ENCODE peak calls at places on chromosomes 2 and 18, in nine cellular contexts. One of them, this sample, is unnamed.

GRCh38 chr2:66171530-66171929 is 263.4 kb upstream of the MEIS1 start:
- DNase-seq in PC-9: no peak
- DNase-seq in glomerular endothelial cell: no peak
- DNase-seq in Right ventricle myocardium inferior: no peak
- DNase-seq in amygdala: no peak
- DNase-seq in KBM-7: no peak
- DNase-seq in CD8-positive, alpha-beta T cell: no peak
- DNase-seq in H54: no peak
- DNase-seq in M059J: no peak
- DNase-seq in this sample: no peak

GRCh38 chr2:240791821-240792657 is 28.0 kb downstream of the KIF1A start:
- DNase-seq in PC-9: no peak
- DNase-seq in glomerular endothelial cell: no peak
- DNase-seq in Right ventricle myocardium inferior: peak; percentile 51
- DNase-seq in amygdala: peak; percentile 31
- DNase-seq in KBM-7: no peak
- DNase-seq in CD8-positive, alpha-beta T cell: no peak
- DNase-seq in H54: no peak
- DNase-seq in M059J: no peak
- DNase-seq in this sample: no peak

GRCh38 chr2:168136392-168136977 is 110.9 kb downstream of the STK39 start:
- DNase-seq in PC-9: no peak
- DNase-seq in glomerular endothelial cell: no peak
- DNase-seq in Right ventricle myocardium inferior: no peak
- DNase-seq in amygdala: no peak
- DNase-seq in KBM-7: peak; percentile 44
- DNase-seq in CD8-positive, alpha-beta T cell: no peak
- DNase-seq in H54: no peak
- DNase-seq in M059J: peak; percentile 52
- DNase-seq in this sample: no peak

GRCh38 chr2:114550895-114551793 is 108.7 kb downstream of the DPP10 start:
- DNase-seq in PC-9: peak; percentile 28
- DNase-seq in glomerular endothelial cell: no peak
- DNase-seq in Right ventricle myocardium inferior: no peak
- DNase-seq in amygdala: peak; percentile 3
- DNase-seq in KBM-7: peak; percentile 53
- DNase-seq in CD8-positive, alpha-beta T cell: no peak
- DNase-seq in H54: peak; percentile 4
- DNase-seq in M059J: peak; percentile 40
- DNase-seq in this sample: peak; percentile 8

GRCh38 chr2:229520582-229521221 is 193.7 kb downstream of the DNER start:
- DNase-seq in PC-9: no peak
- DNase-seq in glomerular endothelial cell: no peak
- DNase-seq in Right ventricle myocardium inferior: peak; percentile 67
- DNase-seq in amygdala: no peak
- DNase-seq in KBM-7: no peak
- DNase-seq in CD8-positive, alpha-beta T cell: no peak
- DNase-seq in H54: no peak
- DNase-seq in M059J: no peak
- DNase-seq in this sample: no peak

GRCh38 chr18:23398401-23398800 is 54.7 kb upstream of the RIOK3 start:
- DNase-seq in PC-9: no peak
- DNase-seq in glomerular endothelial cell: no peak
- DNase-seq in Right ventricle myocardium inferior: no peak
- DNase-seq in amygdala: no peak
- DNase-seq in KBM-7: no peak
- DNase-seq in CD8-positive, alpha-beta T cell: no peak
- DNase-seq in H54: no peak
- DNase-seq in M059J: no peak
- DNase-seq in this sample: no peak

GRCh38 chr2:26687785-26688184 is 4.7 kb upstream of the KCNK3 start:
- DNase-seq in PC-9: no peak
- DNase-seq in glomerular endothelial cell: no peak
- DNase-seq in Right ventricle myocardium inferior: no peak
- DNase-seq in amygdala: no peak
- DNase-seq in KBM-7: no peak
- DNase-seq in CD8-positive, alpha-beta T cell: no peak
- DNase-seq in H54: no peak
- DNase-seq in M059J: no peak
- DNase-seq in this sample: no peak

GRCh38 chr18:11147962-11148654 is 1.3 kb downstream of the PIEZO2 start:
- DNase-seq in PC-9: no peak
- DNase-seq in glomerular endothelial cell: no peak
- DNase-seq in Right ventricle myocardium inferior: no peak
- DNase-seq in amygdala: no peak
- DNase-seq in KBM-7: no peak
- DNase-seq in CD8-positive, alpha-beta T cell: no peak
- DNase-seq in H54: no peak
- DNase-seq in M059J: no peak
- DNase-seq in this sample: no peak

GRCh38 chr2:217045725-217046475 is 186.0 kb upstream of the TNP1 start:
- DNase-seq in PC-9: no peak
- DNase-seq in glomerular endothelial cell: no peak
- DNase-seq in Right ventricle myocardium inferior: no peak
- DNase-seq in amygdala: no peak
- DNase-seq in KBM-7: no peak
- DNase-seq in CD8-positive, alpha-beta T cell: no peak
- DNase-seq in H54: no peak
- DNase-seq in M059J: peak; percentile 30
- DNase-seq in this sample: no peak

GRCh38 chr2:240948905-240949790 is 43.0 kb downstream of the CROCC2 start:
- DNase-seq in PC-9: no peak
- DNase-seq in glomerular endothelial cell: no peak
- DNase-seq in Right ventricle myocardium inferior: peak; percentile 63
- DNase-seq in amygdala: no peak
- DNase-seq in KBM-7: no peak
- DNase-seq in CD8-positive, alpha-beta T cell: no peak
- DNase-seq in H54: no peak
- DNase-seq in M059J: no peak
- DNase-seq in this sample: no peak

GRCh38 chr2:225937625-225938024 is 538.1 kb downstream of the NYAP2 start:
- DNase-seq in PC-9: no peak
- DNase-seq in glomerular endothelial cell: no peak
- DNase-seq in Right ventricle myocardium inferior: no peak
- DNase-seq in amygdala: no peak
- DNase-seq in KBM-7: peak; percentile 12
- DNase-seq in CD8-positive, alpha-beta T cell: no peak
- DNase-seq in H54: no peak
- DNase-seq in M059J: peak; percentile 17
- DNase-seq in this sample: no peak

GRCh38 chr2:9753665-9754531 is 89.4 kb upstream of the TAF1B start:
- DNase-seq in PC-9: peak; percentile 83
- DNase-seq in glomerular endothelial cell: no peak
- DNase-seq in Right ventricle myocardium inferior: no peak
- DNase-seq in amygdala: no peak
- DNase-seq in KBM-7: no peak
- DNase-seq in CD8-positive, alpha-beta T cell: peak; percentile 60
- DNase-seq in H54: no peak
- DNase-seq in M059J: no peak
- DNase-seq in this sample: no peak

GRCh38 chr2:233461481-233461891 is 105.1 kb downstream of the USP40 start:
- DNase-seq in PC-9: no peak
- DNase-seq in glomerular endothelial cell: no peak
- DNase-seq in Right ventricle myocardium inferior: no peak
- DNase-seq in amygdala: no peak
- DNase-seq in KBM-7: no peak
- DNase-seq in CD8-positive, alpha-beta T cell: no peak
- DNase-seq in H54: no peak
- DNase-seq in M059J: no peak
- DNase-seq in this sample: no peak

GRCh38 chr18:5238371-5238758 is 41.3 kb upstream of the AKAIN1 start:
- DNase-seq in PC-9: no peak
- DNase-seq in glomerular endothelial cell: no peak
- DNase-seq in Right ventricle myocardium inferior: peak; percentile 61
- DNase-seq in amygdala: peak; percentile 56
- DNase-seq in KBM-7: no peak
- DNase-seq in CD8-positive, alpha-beta T cell: no peak
- DNase-seq in H54: no peak
- DNase-seq in M059J: peak; percentile 40
- DNase-seq in this sample: no peak

GRCh38 chr2:192347542-192347941 is 152.8 kb upstream of the TMEFF2 start:
- DNase-seq in PC-9: no peak
- DNase-seq in glomerular endothelial cell: no peak
- DNase-seq in Right ventricle myocardium inferior: no peak
- DNase-seq in amygdala: no peak
- DNase-seq in KBM-7: no peak
- DNase-seq in CD8-positive, alpha-beta T cell: no peak
- DNase-seq in H54: no peak
- DNase-seq in M059J: no peak
- DNase-seq in this sample: no peak

GRCh38 chr2:230922951-230923717 is 1.9 kb downstream of the GPR55 start:
- DNase-seq in PC-9: no peak
- DNase-seq in glomerular endothelial cell: no peak
- DNase-seq in Right ventricle myocardium inferior: no peak
- DNase-seq in amygdala: no peak
- DNase-seq in KBM-7: no peak
- DNase-seq in CD8-positive, alpha-beta T cell: no peak
- DNase-seq in H54: no peak
- DNase-seq in M059J: no peak
- DNase-seq in this sample: no peak

GRCh38 chr2:36423172-36423571 is 67.6 kb downstream of the CRIM1 start:
- DNase-seq in PC-9: no peak
- DNase-seq in glomerular endothelial cell: no peak
- DNase-seq in Right ventricle myocardium inferior: no peak
- DNase-seq in amygdala: no peak
- DNase-seq in KBM-7: no peak
- DNase-seq in CD8-positive, alpha-beta T cell: no peak
- DNase-seq in H54: no peak
- DNase-seq in M059J: no peak
- DNase-seq in this sample: peak; percentile 42

GRCh38 chr2:151808258-151809072 is 19.8 kb downstream of the ARL5A start:
- DNase-seq in PC-9: no peak
- DNase-seq in glomerular endothelial cell: no peak
- DNase-seq in Right ventricle myocardium inferior: no peak
- DNase-seq in amygdala: no peak
- DNase-seq in KBM-7: no peak
- DNase-seq in CD8-positive, alpha-beta T cell: no peak
- DNase-seq in H54: no peak
- DNase-seq in M059J: peak; percentile 17
- DNase-seq in this sample: no peak

GRCh38 chr2:215712219-215712849 is 276.5 kb upstream of the FN1 start:
- DNase-seq in PC-9: no peak
- DNase-seq in glomerular endothelial cell: no peak
- DNase-seq in Right ventricle myocardium inferior: no peak
- DNase-seq in amygdala: no peak
- DNase-seq in KBM-7: no peak
- DNase-seq in CD8-positive, alpha-beta T cell: no peak
- DNase-seq in H54: no peak
- DNase-seq in M059J: no peak
- DNase-seq in this sample: no peak

GRCh38 chr18:25109484-25109883 is 242.5 kb downstream of the ZNF521 start:
- DNase-seq in PC-9: no peak
- DNase-seq in glomerular endothelial cell: no peak
- DNase-seq in Right ventricle myocardium inferior: no peak
- DNase-seq in amygdala: no peak
- DNase-seq in KBM-7: no peak
- DNase-seq in CD8-positive, alpha-beta T cell: no peak
- DNase-seq in H54: no peak
- DNase-seq in M059J: peak; percentile 64
- DNase-seq in this sample: no peak

GRCh38 chr2:106296182-106296815 is 102.2 kb upstream of the UXS1 start:
- DNase-seq in PC-9: no peak
- DNase-seq in glomerular endothelial cell: no peak
- DNase-seq in Right ventricle myocardium inferior: no peak
- DNase-seq in amygdala: no peak
- DNase-seq in KBM-7: no peak
- DNase-seq in CD8-positive, alpha-beta T cell: no peak
- DNase-seq in H54: no peak
- DNase-seq in M059J: no peak
- DNase-seq in this sample: no peak

GRCh38 chr2:237630216-237631000 is 3.0 kb downstream of the LRRFIP1 start:
- DNase-seq in PC-9: no peak
- DNase-seq in glomerular endothelial cell: no peak
- DNase-seq in Right ventricle myocardium inferior: no peak
- DNase-seq in amygdala: no peak
- DNase-seq in KBM-7: no peak
- DNase-seq in CD8-positive, alpha-beta T cell: no peak
- DNase-seq in H54: no peak
- DNase-seq in M059J: no peak
- DNase-seq in this sample: no peak

GRCh38 chr18:44804033-44804432 is 123.3 kb downstream of the SETBP1 start:
- DNase-seq in PC-9: no peak
- DNase-seq in glomerular endothelial cell: no peak
- DNase-seq in Right ventricle myocardium inferior: no peak
- DNase-seq in amygdala: no peak
- DNase-seq in KBM-7: no peak
- DNase-seq in CD8-positive, alpha-beta T cell: no peak
- DNase-seq in H54: no peak
- DNase-seq in M059J: no peak
- DNase-seq in this sample: no peak

GRCh38 chr2:178279142-178279541 is 84.8 kb downstream of the OSBPL6 start:
- DNase-seq in PC-9: peak; percentile 35
- DNase-seq in glomerular endothelial cell: peak; percentile 85
- DNase-seq in Right ventricle myocardium inferior: no peak
- DNase-seq in amygdala: no peak
- DNase-seq in KBM-7: no peak
- DNase-seq in CD8-positive, alpha-beta T cell: no peak
- DNase-seq in H54: peak; percentile 25
- DNase-seq in M059J: peak; percentile 90
- DNase-seq in this sample: no peak

GRCh38 chr2:88875749-88876148 is 184.3 kb downstream of the RPIA start:
- DNase-seq in PC-9: no peak
- DNase-seq in glomerular endothelial cell: no peak
- DNase-seq in Right ventricle myocardium inferior: no peak
- DNase-seq in amygdala: no peak
- DNase-seq in KBM-7: no peak
- DNase-seq in CD8-positive, alpha-beta T cell: no peak
- DNase-seq in H54: no peak
- DNase-seq in M059J: no peak
- DNase-seq in this sample: no peak

GRCh38 chr2:36770542-36771287 is 74.2 kb downstream of the VIT start:
- DNase-seq in PC-9: peak; percentile 32
- DNase-seq in glomerular endothelial cell: peak; percentile 20
- DNase-seq in Right ventricle myocardium inferior: no peak
- DNase-seq in amygdala: no peak
- DNase-seq in KBM-7: peak; percentile 87
- DNase-seq in CD8-positive, alpha-beta T cell: no peak
- DNase-seq in H54: peak; percentile 72
- DNase-seq in M059J: peak; percentile 61
- DNase-seq in this sample: peak; percentile 11

GRCh38 chr2:10568721-10569432 is 120.8 kb upstream of the ODC1 start:
- DNase-seq in PC-9: no peak
- DNase-seq in glomerular endothelial cell: no peak
- DNase-seq in Right ventricle myocardium inferior: no peak
- DNase-seq in amygdala: no peak
- DNase-seq in KBM-7: no peak
- DNase-seq in CD8-positive, alpha-beta T cell: no peak
- DNase-seq in H54: no peak
- DNase-seq in M059J: no peak
- DNase-seq in this sample: no peak

GRCh38 chr2:17594533-17595391 is 54.3 kb downstream of the VSNL1 start:
- DNase-seq in PC-9: no peak
- DNase-seq in glomerular endothelial cell: no peak
- DNase-seq in Right ventricle myocardium inferior: no peak
- DNase-seq in amygdala: no peak
- DNase-seq in KBM-7: no peak
- DNase-seq in CD8-positive, alpha-beta T cell: no peak
- DNase-seq in H54: no peak
- DNase-seq in M059J: peak; percentile 57
- DNase-seq in this sample: no peak

GRCh38 chr2:226477221-226478120 is 322.1 kb downstream of the IRS1 start:
- DNase-seq in PC-9: no peak
- DNase-seq in glomerular endothelial cell: no peak
- DNase-seq in Right ventricle myocardium inferior: no peak
- DNase-seq in amygdala: no peak
- DNase-seq in KBM-7: no peak
- DNase-seq in CD8-positive, alpha-beta T cell: no peak
- DNase-seq in H54: no peak
- DNase-seq in M059J: no peak
- DNase-seq in this sample: no peak

GRCh38 chr2:64625352-64626145 is 28.2 kb downstream of the SERTAD2 start:
- DNase-seq in PC-9: no peak
- DNase-seq in glomerular endothelial cell: no peak
- DNase-seq in Right ventricle myocardium inferior: no peak
- DNase-seq in amygdala: no peak
- DNase-seq in KBM-7: no peak
- DNase-seq in CD8-positive, alpha-beta T cell: no peak
- DNase-seq in H54: no peak
- DNase-seq in M059J: no peak
- DNase-seq in this sample: no peak

GRCh38 chr18:10122116-10122515 is 208.3 kb downstream of the VAPA start:
- DNase-seq in PC-9: no peak
- DNase-seq in glomerular endothelial cell: no peak
- DNase-seq in Right ventricle myocardium inferior: no peak
- DNase-seq in amygdala: no peak
- DNase-seq in KBM-7: no peak
- DNase-seq in CD8-positive, alpha-beta T cell: no peak
- DNase-seq in H54: no peak
- DNase-seq in M059J: peak; percentile 95
- DNase-seq in this sample: no peak

This sample was measured in NCI-H1048.